ENCODE peak calls at places on chromosomes 6 and 20, in nine cellular contexts. N is heart right ventricle, S is astrocyte of the spinal cord, I is astrocyte, O is astrocyte of the cerebellum, V is BJ, Z is cardiac fibroblast, T is SK-N-SH, B is HL-60. M is an unnamed sample.

GRCh38 chr6:11632231-11632630 is 94.7 kb downstream of the TMEM170B start:
- DNase-seq in V (no peak), S (no peak), O (no peak), T (no peak), B (no peak), I (peak; percentile 57), N (no peak), Z (peak; percentile 49), M (no peak)

GRCh38 chr20:8476023-8476422 is 344.0 kb downstream of the PLCB1 start:
- DNase-seq in T (no peak), N (no peak), Z (no peak), S (no peak), O (no peak), B (peak; percentile 79), I (no peak), V (no peak), M (no peak)

GRCh38 chr6:55046869-55047422 is 127.4 kb upstream of the HCRTR2 start:
- DNase-seq in V (no peak), S (no peak), Z (peak; percentile 2), N (no peak), O (no peak), I (no peak), T (no peak), B (no peak), M (no peak)

GRCh38 chr20:48880936-48881657 is 40.4 kb upstream of the ARFGEF2 start:
- DNase-seq in V (no peak), Z (peak; percentile 42), S (no peak), O (no peak), N (no peak), T (no peak), I (no peak), B (no peak), M (no peak)

GRCh38 chr20:33092361-33092760 is 12.9 kb downstream of the BPIFB4 start:
- DNase-seq in Z (no peak), N (no peak), B (no peak), V (no peak), S (no peak), I (no peak), T (no peak), O (no peak), M (no peak)

GRCh38 chr6:130674604-130675003 is 152.6 kb upstream of the SMLR1 start:
- DNase-seq in B (no peak), T (no peak), V (no peak), N (no peak), S (no peak), O (no peak), Z (peak; percentile 64), I (no peak), M (no peak)

GRCh38 chr6:112040933-112041332 is 13.0 kb upstream of the CCN6 start:
- DNase-seq in O (no peak), B (peak; percentile 31), S (no peak), V (no peak), N (no peak), I (no peak), Z (no peak), T (no peak), M (no peak)

GRCh38 chr20:43938932-43939761 is 24.5 kb downstream of the TOX2 start:
- DNase-seq in S (peak; percentile 99), O (peak; percentile 100), B (peak; percentile 98), V (peak; percentile 99), N (no peak), Z (peak; percentile 100), T (no peak), I (peak; percentile 100), M (peak; percentile 98)

GRCh38 chr6:147055821-147056392 is 148.3 kb upstream of the STXBP5 start:
- DNase-seq in N (no peak), I (no peak), B (no peak), T (no peak), Z (no peak), S (no peak), O (no peak), V (no peak), M (no peak)

GRCh38 chr6:106444777-106445507 is 84.4 kb downstream of the CRYBG1 start:
- DNase-seq in V (no peak), B (peak; percentile 51), T (peak; percentile 67), O (peak; percentile 52), N (no peak), Z (peak; percentile 79), S (peak; percentile 61), I (peak; percentile 48), M (peak; percentile 48)

GRCh38 chr6:2976060-2976459 is 4.7 kb upstream of the SERPINB6 start:
- DNase-seq in B (no peak), S (no peak), N (no peak), V (no peak), O (no peak), Z (no peak), I (no peak), T (no peak), M (no peak)

GRCh38 chr20:49187330-49188100 is 619 bp downstream of the STAU1 start:
- DNase-seq in B (no peak), T (peak; percentile 77), N (no peak), S (no peak), Z (no peak), I (no peak), O (no peak), V (no peak), M (no peak)

GRCh38 chr6:68559052-68559451 is 76.0 kb upstream of the ADGRB3 start:
- DNase-seq in I (no peak), O (peak; percentile 13), N (no peak), S (peak; percentile 31), B (no peak), T (peak; percentile 19), Z (peak; percentile 4), V (no peak), M (no peak)
- TF ChIP-seq CTCF in I (no peak), O (peak; percentile 14), N (no peak), S (no peak), B (no peak), T (no peak), Z (no peak), V (no peak), M (no peak)

GRCh38 chr6:134342972-134343371 is 25.1 kb upstream of the SGK1 start:
- DNase-seq in Z (no peak), B (no peak), T (no peak), V (no peak), N (no peak), S (no peak), I (no peak), O (no peak), M (no peak)

GRCh38 chr6:134351615-134352474 is 33.9 kb upstream of the SGK1 start:
- DNase-seq in O (no peak), V (no peak), B (no peak), S (peak; percentile 22), Z (no peak), N (no peak), T (no peak), I (no peak), M (no peak)

GRCh38 chr6:134347916-134348805 is 30.2 kb upstream of the SGK1 start:
- DNase-seq in T (no peak), V (peak; percentile 28), Z (peak; percentile 82), B (no peak), S (peak; percentile 99), I (peak; percentile 99), O (peak; percentile 89), N (no peak), M (no peak)

GRCh38 chr6:134345780-134346179 is 27.9 kb upstream of the SGK1 start:
- DNase-seq in I (no peak), T (no peak), Z (peak; percentile 80), V (no peak), O (no peak), B (no peak), N (peak; percentile 39), S (no peak), M (no peak)

DNA sequence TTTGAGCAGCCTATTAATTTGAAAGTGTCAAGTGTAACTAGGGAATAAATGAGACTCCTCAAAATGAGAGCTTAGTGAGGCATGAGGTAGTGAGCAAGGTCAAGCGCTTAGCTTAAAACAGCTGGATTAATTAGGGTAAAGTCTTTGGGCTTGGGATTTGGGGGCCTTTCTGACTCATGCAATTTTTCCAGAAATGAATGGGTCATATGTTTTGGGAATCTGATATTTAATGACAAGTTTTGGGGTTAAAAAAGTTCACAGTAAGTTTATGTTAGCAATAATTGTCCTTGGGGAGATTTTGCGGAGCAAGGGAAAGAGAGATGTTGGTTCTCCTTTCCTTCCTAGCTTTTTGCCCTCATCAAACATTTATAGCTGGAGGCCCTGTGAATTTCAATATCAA is 29.2 kb upstream of the SGK1 start:
- DNase-seq in O (no peak), Z (no peak), B (no peak), S (no peak), N (no peak), T (no peak), V (no peak), I (no peak), M (no peak)
- H3K4me3 ChIP-seq in O (no peak overlapping the region), Z (no peak overlapping the region), B (no peak overlapping the region), S (no peak overlapping the region), N (no peak overlapping the region), T (no peak overlapping the region), V (no peak overlapping the region), I (no peak overlapping the region), M (no peak overlapping the region)

GRCh38 chr6:28981391-28981832 is 23.7 kb downstream of the ZNF311 start:
- DNase-seq in S (peak; percentile 84), O (peak; percentile 48), V (no peak), I (peak; percentile 22), B (no peak), Z (peak; percentile 76), N (peak; percentile 53), T (peak; percentile 33), M (no peak)
- TF ChIP-seq CTCF in S (no peak), O (no peak), V (no peak), I (no peak), B (no peak), Z (no peak), N (no peak), T (no peak), M (no peak)

GRCh38 chr6:84019812-84020211 is 13.8 kb upstream of the MRAP2 start:
- DNase-seq in O (no peak), I (no peak), B (no peak), Z (no peak), V (no peak), S (no peak), T (no peak), N (no peak), M (no peak)
- H3K4me3 ChIP-seq in O (no peak overlapping the region), I (no peak overlapping the region), B (no peak overlapping the region), Z (no peak overlapping the region), V (no peak overlapping the region), S (no peak overlapping the region), T (no peak overlapping the region), N (no peak overlapping the region), M (no peak overlapping the region)